ENCODE peak calls at places on chromosomes 2 and 18, in four cellular contexts. J is stomach, D is sigmoid colon, S is HepG2. V is an unnamed sample. For H3K36me3, the result is how much of the 10 kb centered on the place peaks cover.

GRCh38 chr2:75560768-75561565 is at the start of gene EVA1A:
- DNase-seq in D (no peak), S (peak), J (no peak), V (peak)

GRCh38 chr2:37776487-37776886 is 105.0 kb upstream of the CDC42EP3 start:
- DNase-seq in D (no peak), S (no peak), J (no peak), V (peak)

GRCh38 chr18:34224423-34225217 is at the start of gene NOL4:
- DNase-seq in D (peak), J (peak), S (peak), V (no peak)

GRCh38 chr2:32436150-32436549 is 79.3 kb downstream of the BIRC6 start:
- DNase-seq in D (no peak), S (no peak), J (no peak), V (no peak)

GRCh38 chr2:19124135-19124534 is 234.3 kb downstream of the OSR1 start:
- DNase-seq in J (no peak), D (no peak), S (no peak), V (peak)

GRCh38 chr2:157480182-157480961 is 36.5 kb upstream of the CYTIP start:
- DNase-seq in D (no peak), S (no peak), J (peak), V (no peak)

GRCh38 chr18:62085766-62086165 is 101.1 kb downstream of the PIGN start:
- DNase-seq in D (no peak), S (no peak), J (no peak), V (no peak)

GRCh38 chr2:25215232-25215631 is 46.9 kb upstream of the POMC start:
- DNase-seq in J (no peak), S (no peak), D (no peak), V (no peak)

GRCh38 chr18:644395-645004 is 13.0 kb upstream of the TYMS start:
- DNase-seq in S (peak), D (no peak), J (no peak), V (no peak)

GRCh38 chr2:96470636-96471035 is 34.5 kb downstream of the NEURL3 start:
- DNase-seq in D (no peak), J (peak), S (no peak), V (no peak)

GRCh38 chr2:105252271-105252670 is 10.7 kb downstream of the GPR45 start:
- DNase-seq in J (no peak), D (no peak), S (no peak), V (no peak)

GRCh38 chr2:136008205-136008865 is 22.9 kb upstream of the DARS1 start:
- DNase-seq in S (no peak), J (peak), D (peak), V (no peak)

GRCh38 chr2:177015526-177015925 is 197.1 kb upstream of the HNRNPA3 start:
- DNase-seq in J (no peak), S (no peak), D (no peak), V (no peak)

GRCh38 chr2:68411397-68412126 is 46.5 kb downstream of the PLEK start:
- DNase-seq in D (no peak), S (no peak), J (no peak), V (no peak)

GRCh38 chr18:62767321-62767720 is 52.0 kb downstream of the PHLPP1 start:
- DNase-seq in S (no peak), J (no peak), D (no peak), V (no peak)

GRCh38 chr18:26655010-26655613 is 106.8 kb upstream of the KCTD1 start:
- DNase-seq in S (no peak), D (no peak), J (no peak), V (no peak)

GRCh38 chr2:9524291-9524690 is 31.3 kb downstream of the ADAM17 start:
- DNase-seq in D (no peak), J (no peak), S (no peak), V (no peak)

GRCh38 chr2:102190425-102191107 is 3.7 kb downstream of the IL1RL2 start:
- DNase-seq in D (no peak), S (peak), J (no peak), V (no peak)

GRCh38 chr2:11236335-11236734 is 81.1 kb downstream of the SLC66A3 start:
- DNase-seq in S (no peak), J (no peak), D (no peak), V (no peak)

GRCh38 chr2:187124514-187124913 is 275.5 kb upstream of the ZSWIM2 start:
- DNase-seq in S (no peak), D (no peak), J (no peak), V (no peak)

GRCh38 chr2:3201296-3201695 is 176.3 kb downstream of the EIPR1 start:
- DNase-seq in J (no peak), D (no peak), S (no peak), V (no peak)
- H3K36me3 ChIP-seq in J (under half), D (under half), S (under half), V (under half)

DNA sequence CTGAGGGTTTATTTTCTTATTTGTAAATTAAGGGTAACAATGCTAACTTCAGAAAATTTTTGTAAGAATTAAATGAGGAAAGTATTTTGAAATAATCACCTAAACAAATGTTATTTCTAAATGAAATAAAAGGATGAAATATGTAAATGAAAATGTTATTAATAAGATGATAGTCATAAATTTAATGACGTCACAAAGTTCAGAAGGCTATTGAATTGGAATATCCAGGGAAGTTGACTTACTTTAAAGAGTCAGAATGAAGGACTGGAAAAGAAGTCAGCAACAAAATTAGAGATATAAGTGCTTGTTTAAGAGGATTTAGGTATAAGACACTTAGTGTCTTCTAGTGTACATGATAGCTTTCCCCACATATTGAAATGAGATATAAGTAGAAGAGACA is 732.6 kb upstream of the CDH7 start:
- DNase-seq in S (no peak), D (no peak), J (no peak), V (no peak)
- H3K4me3 ChIP-seq in S (no peak), D (no peak), J (no peak), V (no peak)

GRCh38 chr18:75170022-75170789 is 38.7 kb downstream of the PTGR3 start:
- DNase-seq in S (peak), J (no peak), D (no peak), V (no peak)
- TF ChIP-seq CTCF in S (peak), J (no peak), D (no peak), V (no peak)

GRCh38 chr2:217332866-217333265 is 473.0 kb upstream of the TNP1 start:
- DNase-seq in D (no peak), S (peak), J (no peak), V (no peak)
- H3K36me3 ChIP-seq in D (under half), S (under half), J (under half), V (under half)

GRCh38 chr2:221569342-221570278 is 2.5 kb downstream of the EPHA4 start:
- DNase-seq in J (no peak), S (no peak), D (no peak), V (no peak)
- H3K4me3 ChIP-seq in J (peak), S (no peak), D (peak), V (peak)

DNA sequence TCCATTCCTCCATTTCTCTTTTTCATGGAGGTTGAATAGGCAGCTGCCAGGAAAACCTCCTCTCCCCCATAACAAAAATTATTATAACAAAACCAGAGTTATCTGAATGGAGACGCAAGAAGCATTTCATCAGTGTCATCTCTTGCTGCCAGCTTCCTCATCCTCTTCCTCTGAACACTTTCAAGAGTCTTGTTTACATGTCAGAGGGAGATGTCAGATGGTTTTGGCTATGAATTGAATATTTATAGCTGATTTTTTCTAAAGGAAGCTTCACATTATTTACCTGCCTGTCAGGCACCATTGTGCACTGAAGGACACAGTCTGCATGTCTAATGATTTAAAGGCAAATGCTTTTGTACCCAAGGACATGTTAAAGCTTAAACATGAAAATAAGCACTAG is 168.9 kb downstream of the ANKRD44 start:
- DNase-seq in S (no peak), D (no peak), J (no peak), V (no peak)
- TF ChIP-seq CTCF in S (no peak), D (no peak), J (no peak), V (no peak)

GRCh38 chr2:199962203-199962602 is 6.8 kb downstream of the MAIP1 start:
- DNase-seq in D (no peak), S (no peak), J (no peak), V (no peak)
- H3K36me3 ChIP-seq in D (under half), S (under half), J (under half), V (under half)